ENCODE peak calls at places on chromosome 10, in five cellular contexts. One of them, this sample, is unnamed.

GRCh38 chr10:115093776-115094361 is 704 bp downstream of the ATRNL1 start:
- DNase-seq in right atrium auricular region: no peak
- DNase-seq in GDM1: no peak
- DNase-seq in Ammon's horn: no peak
- DNase-seq in activated CD8-positive, alpha-beta memory T cell treated with anti-CD3 and anti-CD28 coated beads, Interleukin-2, amount 50 U/mL, for 48 hours: peak
- DNase-seq in this sample: no peak

GRCh38 chr10:104120903-104121484 is 977 bp upstream of the SFR1 start:
- DNase-seq in right atrium auricular region: peak
- DNase-seq in activated CD8-positive, alpha-beta memory T cell treated with anti-CD3 and anti-CD28 coated beads, Interleukin-2, amount 50 U/mL, for 48 hours: peak
- DNase-seq in Ammon's horn: peak
- DNase-seq in GDM1: peak
- DNase-seq in this sample: peak

GRCh38 chr10:114100848-114101741 is 57.4 kb downstream of the ADRB1 start:
- DNase-seq in Ammon's horn: no peak
- DNase-seq in GDM1: no peak
- DNase-seq in activated CD8-positive, alpha-beta memory T cell treated with anti-CD3 and anti-CD28 coated beads, Interleukin-2, amount 50 U/mL, for 48 hours: peak
- DNase-seq in right atrium auricular region: no peak
- DNase-seq in this sample: no peak

GRCh38 chr10:118980870-118981269 is 48.6 kb upstream of the NANOS1 start:
- DNase-seq in right atrium auricular region: no peak
- DNase-seq in GDM1: no peak
- DNase-seq in Ammon's horn: no peak
- DNase-seq in activated CD8-positive, alpha-beta memory T cell treated with anti-CD3 and anti-CD28 coated beads, Interleukin-2, amount 50 U/mL, for 48 hours: no peak
- DNase-seq in this sample: no peak

GRCh38 chr10:60148266-60148840 is 241.3 kb downstream of the ANK3 start:
- DNase-seq in Ammon's horn: no peak
- DNase-seq in GDM1: no peak
- DNase-seq in right atrium auricular region: no peak
- DNase-seq in activated CD8-positive, alpha-beta memory T cell treated with anti-CD3 and anti-CD28 coated beads, Interleukin-2, amount 50 U/mL, for 48 hours: no peak
- DNase-seq in this sample: no peak

GRCh38 chr10:59682986-59683937 is 26.4 kb downstream of the SLC16A9 start:
- DNase-seq in activated CD8-positive, alpha-beta memory T cell treated with anti-CD3 and anti-CD28 coated beads, Interleukin-2, amount 50 U/mL, for 48 hours: no peak
- DNase-seq in Ammon's horn: no peak
- DNase-seq in GDM1: no peak
- DNase-seq in right atrium auricular region: no peak
- DNase-seq in this sample: no peak

GRCh38 chr10:43824934-43825333 is 176.3 kb upstream of the ZNF32 start:
- DNase-seq in Ammon's horn: no peak
- DNase-seq in GDM1: no peak
- DNase-seq in activated CD8-positive, alpha-beta memory T cell treated with anti-CD3 and anti-CD28 coated beads, Interleukin-2, amount 50 U/mL, for 48 hours: no peak
- DNase-seq in right atrium auricular region: peak
- DNase-seq in this sample: no peak

GRCh38 chr10:73889014-73889413 is 14.7 kb upstream of the CAMK2G start:
- DNase-seq in right atrium auricular region: no peak
- DNase-seq in Ammon's horn: peak
- DNase-seq in GDM1: peak
- DNase-seq in activated CD8-positive, alpha-beta memory T cell treated with anti-CD3 and anti-CD28 coated beads, Interleukin-2, amount 50 U/mL, for 48 hours: no peak
- DNase-seq in this sample: no peak

GRCh38 chr10:90856964-90857634 is 740 bp downstream of the HTR7 start:
- DNase-seq in activated CD8-positive, alpha-beta memory T cell treated with anti-CD3 and anti-CD28 coated beads, Interleukin-2, amount 50 U/mL, for 48 hours: peak
- DNase-seq in Ammon's horn: peak
- DNase-seq in GDM1: no peak
- DNase-seq in right atrium auricular region: no peak
- DNase-seq in this sample: no peak

GRCh38 chr10:22911889-22912762 is 15.7 kb upstream of the ARMC3 start:
- DNase-seq in Ammon's horn: peak
- DNase-seq in activated CD8-positive, alpha-beta memory T cell treated with anti-CD3 and anti-CD28 coated beads, Interleukin-2, amount 50 U/mL, for 48 hours: no peak
- DNase-seq in right atrium auricular region: no peak
- DNase-seq in GDM1: no peak
- DNase-seq in this sample: peak

GRCh38 chr10:12667006-12667405 is 317.7 kb downstream of the CAMK1D start:
- DNase-seq in Ammon's horn: peak
- DNase-seq in right atrium auricular region: no peak
- DNase-seq in GDM1: no peak
- DNase-seq in activated CD8-positive, alpha-beta memory T cell treated with anti-CD3 and anti-CD28 coated beads, Interleukin-2, amount 50 U/mL, for 48 hours: no peak
- DNase-seq in this sample: no peak

GRCh38 chr10:132534348-132535064 is 3.1 kb upstream of the INPP5A start:
- DNase-seq in right atrium auricular region: no peak
- DNase-seq in GDM1: no peak
- DNase-seq in Ammon's horn: no peak
- DNase-seq in activated CD8-positive, alpha-beta memory T cell treated with anti-CD3 and anti-CD28 coated beads, Interleukin-2, amount 50 U/mL, for 48 hours: no peak
- DNase-seq in this sample: no peak